ENCODE peak calls at places on chromosomes 4 and X, in seven cellular contexts. One of them, this sample, is unnamed.

GRCh38 chr4:99405433-99406115 is 29.6 kb downstream of the ADH7 start:
- DNase-seq in IMR-90: peak
- DNase-seq in H9: peak
- DNase-seq in mesendoderm: peak
- DNase-seq in H1: peak
- DNase-seq in neuronal stem cell: peak
- DNase-seq in trophoblast cell: peak
- DNase-seq in this sample: peak

GRCh38 chrX:43266487-43266886 is 389.6 kb upstream of the MAOA start:
- DNase-seq in IMR-90: no peak
- DNase-seq in H9: no peak
- DNase-seq in mesendoderm: no peak
- DNase-seq in H1: no peak
- DNase-seq in neuronal stem cell: no peak
- DNase-seq in trophoblast cell: no peak
- DNase-seq in this sample: no peak

GRCh38 chr4:61638600-61638999 is 438.5 kb downstream of the ADGRL3 start:
- DNase-seq in IMR-90: peak
- DNase-seq in H9: no peak
- DNase-seq in mesendoderm: no peak
- DNase-seq in H1: no peak
- DNase-seq in neuronal stem cell: no peak
- DNase-seq in trophoblast cell: no peak
- DNase-seq in this sample: peak

GRCh38 chrX:68989865-68990606 is 161.2 kb downstream of the EFNB1 start:
- DNase-seq in IMR-90: peak
- DNase-seq in H9: peak
- DNase-seq in mesendoderm: peak
- DNase-seq in H1: peak
- DNase-seq in neuronal stem cell: peak
- DNase-seq in trophoblast cell: peak
- DNase-seq in this sample: peak

GRCh38 chr4:13920901-13921300 is 293.4 kb upstream of the BOD1L1 start:
- DNase-seq in IMR-90: peak
- DNase-seq in H9: peak
- DNase-seq in mesendoderm: peak
- DNase-seq in H1: no peak
- DNase-seq in neuronal stem cell: no peak
- DNase-seq in trophoblast cell: peak
- DNase-seq in this sample: peak

GRCh38 chrX:68416592-68416991 is 16.7 kb downstream of the OPHN1 start:
- DNase-seq in IMR-90: no peak
- DNase-seq in H9: no peak
- DNase-seq in mesendoderm: no peak
- DNase-seq in H1: no peak
- DNase-seq in neuronal stem cell: no peak
- DNase-seq in trophoblast cell: peak
- DNase-seq in this sample: peak

GRCh38 chr4:83631066-83631465 is 95.2 kb downstream of the GPAT3 start:
- DNase-seq in IMR-90: peak
- DNase-seq in H9: no peak
- DNase-seq in mesendoderm: no peak
- DNase-seq in H1: no peak
- DNase-seq in neuronal stem cell: no peak
- DNase-seq in trophoblast cell: no peak
- DNase-seq in this sample: peak

GRCh38 chrX:31832263-31832662 is 760.4 kb upstream of the FTHL17 start:
- DNase-seq in IMR-90: no peak
- DNase-seq in H9: no peak
- DNase-seq in mesendoderm: no peak
- DNase-seq in H1: no peak
- DNase-seq in neuronal stem cell: no peak
- DNase-seq in trophoblast cell: peak
- DNase-seq in this sample: no peak

GRCh38 chrX:118254611-118255010 is 91.3 kb upstream of the WDR44 start:
- DNase-seq in IMR-90: peak
- DNase-seq in H9: peak
- DNase-seq in mesendoderm: peak
- DNase-seq in H1: peak
- DNase-seq in neuronal stem cell: peak
- DNase-seq in trophoblast cell: peak
- DNase-seq in this sample: peak

GRCh38 chr4:181897935-181898334 is 345.3 kb upstream of the TENM3 start:
- DNase-seq in IMR-90: peak
- DNase-seq in H9: no peak
- DNase-seq in mesendoderm: no peak
- DNase-seq in H1: no peak
- DNase-seq in neuronal stem cell: no peak
- DNase-seq in trophoblast cell: peak
- DNase-seq in this sample: no peak

GRCh38 chr4:37905526-37906169 is 14.8 kb downstream of the TBC1D1 start:
- DNase-seq in IMR-90: no peak
- DNase-seq in H9: no peak
- DNase-seq in mesendoderm: no peak
- DNase-seq in H1: no peak
- DNase-seq in neuronal stem cell: no peak
- DNase-seq in trophoblast cell: peak
- DNase-seq in this sample: no peak

GRCh38 chr4:37902212-37902611 is 11.3 kb downstream of the TBC1D1 start:
- DNase-seq in IMR-90: no peak
- DNase-seq in H9: no peak
- DNase-seq in mesendoderm: no peak
- DNase-seq in H1: no peak
- DNase-seq in neuronal stem cell: no peak
- DNase-seq in trophoblast cell: no peak
- DNase-seq in this sample: no peak

GRCh38 chr4:37902738-37903693 is 12.1 kb downstream of the TBC1D1 start:
- DNase-seq in IMR-90: no peak
- DNase-seq in H9: no peak
- DNase-seq in mesendoderm: no peak
- DNase-seq in H1: no peak
- DNase-seq in neuronal stem cell: no peak
- DNase-seq in trophoblast cell: peak
- DNase-seq in this sample: no peak

GRCh38 chr4:37903901-37904300 is 13.0 kb downstream of the TBC1D1 start:
- DNase-seq in IMR-90: no peak
- DNase-seq in H9: no peak
- DNase-seq in mesendoderm: no peak
- DNase-seq in H1: no peak
- DNase-seq in neuronal stem cell: no peak
- DNase-seq in trophoblast cell: no peak
- DNase-seq in this sample: no peak

DNA sequence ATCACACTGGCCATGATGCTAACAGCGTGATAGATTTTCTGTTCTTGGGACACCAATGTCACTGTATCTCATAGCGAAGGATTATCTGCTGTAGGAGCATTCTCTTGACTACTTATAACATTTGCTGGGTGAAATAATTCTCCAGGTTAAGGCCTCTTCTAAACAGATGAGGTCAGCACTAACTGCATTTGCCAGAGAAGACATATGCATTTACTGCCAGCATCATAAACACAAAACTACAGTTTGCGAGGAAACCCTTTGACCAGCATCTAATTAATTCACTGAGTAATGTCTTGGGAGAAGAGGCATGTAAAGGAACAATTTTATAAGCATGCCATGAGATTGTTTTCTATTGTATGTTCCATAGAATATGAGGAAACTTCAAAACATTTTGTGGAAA is 13.9 kb downstream of the TBC1D1 start:
- DNase-seq in IMR-90: no peak
- DNase-seq in H9: no peak
- DNase-seq in mesendoderm: no peak
- DNase-seq in H1: no peak
- DNase-seq in neuronal stem cell: no peak
- DNase-seq in trophoblast cell: no peak
- DNase-seq in this sample: no peak
- H2AK5ac ChIP-seq in IMR-90: no peak
- H2AK5ac ChIP-seq in H9: no peak
- H2AK5ac ChIP-seq in mesendoderm: no peak
- H2AK5ac ChIP-seq in H1: no peak
- H2AK5ac ChIP-seq in neuronal stem cell: no peak
- H2AK5ac ChIP-seq in trophoblast cell: no peak
- H2AK5ac ChIP-seq in this sample: no peak

GRCh38 chr4:73919691-73920090 is 50.5 kb downstream of the CXCL1 start:
- DNase-seq in IMR-90: peak
- DNase-seq in H9: no peak
- DNase-seq in mesendoderm: no peak
- DNase-seq in H1: no peak
- DNase-seq in neuronal stem cell: no peak
- DNase-seq in trophoblast cell: no peak
- DNase-seq in this sample: no peak

GRCh38 chr4:73914071-73914470 is 44.9 kb downstream of the CXCL1 start:
- DNase-seq in IMR-90: no peak
- DNase-seq in H9: no peak
- DNase-seq in mesendoderm: no peak
- DNase-seq in H1: no peak
- DNase-seq in neuronal stem cell: no peak
- DNase-seq in trophoblast cell: no peak
- DNase-seq in this sample: no peak

GRCh38 chr4:73918058-73918457 is 48.9 kb downstream of the CXCL1 start:
- DNase-seq in IMR-90: no peak
- DNase-seq in H9: no peak
- DNase-seq in mesendoderm: no peak
- DNase-seq in H1: no peak
- DNase-seq in neuronal stem cell: no peak
- DNase-seq in trophoblast cell: no peak
- DNase-seq in this sample: no peak

GRCh38 chr4:73916172-73916925 is 47.2 kb downstream of the CXCL1 start:
- DNase-seq in IMR-90: no peak
- DNase-seq in H9: no peak
- DNase-seq in mesendoderm: no peak
- DNase-seq in H1: no peak
- DNase-seq in neuronal stem cell: no peak
- DNase-seq in trophoblast cell: no peak
- DNase-seq in this sample: no peak

DNA sequence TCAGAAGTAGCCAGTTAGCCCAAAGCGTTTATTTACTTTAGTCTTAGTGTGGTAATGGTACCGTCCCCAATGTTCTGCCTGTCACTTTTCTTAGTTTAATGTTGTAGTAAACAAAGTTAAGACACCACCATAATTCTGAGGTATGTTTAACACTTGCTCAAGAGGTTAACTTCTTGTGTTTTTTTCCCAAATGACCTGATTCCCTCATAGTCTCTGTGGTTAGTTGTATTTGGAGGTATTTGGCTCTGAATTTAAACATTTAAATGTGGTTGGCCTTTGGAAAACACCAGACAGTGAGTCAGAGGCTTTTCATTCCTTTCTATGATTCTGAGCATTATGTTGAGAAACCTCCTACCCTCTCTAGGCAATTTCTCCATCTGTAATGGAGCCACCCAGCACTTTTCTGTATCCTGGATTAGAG is 47.9 kb downstream of the CXCL1 start:
- DNase-seq in IMR-90: peak
- DNase-seq in H9: no peak
- DNase-seq in mesendoderm: no peak
- DNase-seq in H1: no peak
- DNase-seq in neuronal stem cell: no peak
- DNase-seq in trophoblast cell: peak
- DNase-seq in this sample: peak
- H2AK5ac ChIP-seq in IMR-90: no peak
- H2AK5ac ChIP-seq in H9: no peak
- H2AK5ac ChIP-seq in mesendoderm: no peak
- H2AK5ac ChIP-seq in H1: no peak
- H2AK5ac ChIP-seq in neuronal stem cell: no peak
- H2AK5ac ChIP-seq in trophoblast cell: no peak
- H2AK5ac ChIP-seq in this sample: no peak

DNA sequence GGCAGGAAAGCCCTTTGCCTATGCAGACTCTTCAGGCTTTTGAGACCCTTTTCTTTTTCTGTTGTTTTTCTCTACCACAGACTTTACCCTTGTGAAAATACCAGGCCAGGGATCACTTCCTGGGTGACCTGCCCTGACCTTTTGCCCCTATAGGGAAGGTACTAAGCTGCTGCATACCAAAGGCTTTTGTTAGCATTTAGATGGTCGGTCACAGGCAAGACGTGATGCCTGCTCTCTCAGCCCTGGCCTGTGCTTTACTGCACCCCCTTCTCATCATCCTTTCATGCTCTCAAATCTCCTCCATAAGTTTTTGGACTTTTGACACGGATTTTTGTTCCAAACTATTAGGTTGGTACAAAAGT is 98.2 kb downstream of the ARHGAP10 start:
- DNase-seq in IMR-90: no peak
- DNase-seq in H9: no peak
- DNase-seq in mesendoderm: no peak
- DNase-seq in H1: no peak
- DNase-seq in neuronal stem cell: no peak
- DNase-seq in trophoblast cell: peak
- DNase-seq in this sample: no peak
- H2AK5ac ChIP-seq in IMR-90: peak
- H2AK5ac ChIP-seq in H9: no peak
- H2AK5ac ChIP-seq in mesendoderm: no peak
- H2AK5ac ChIP-seq in H1: no peak
- H2AK5ac ChIP-seq in neuronal stem cell: no peak
- H2AK5ac ChIP-seq in trophoblast cell: no peak
- H2AK5ac ChIP-seq in this sample: peak

GRCh38 chr4:82090717-82091116 is 283.1 kb downstream of the HNRNPD start:
- DNase-seq in IMR-90: no peak
- DNase-seq in H9: no peak
- DNase-seq in mesendoderm: no peak
- DNase-seq in H1: no peak
- DNase-seq in neuronal stem cell: no peak
- DNase-seq in trophoblast cell: peak
- DNase-seq in this sample: no peak
- H2AK5ac ChIP-seq in IMR-90: no peak
- H2AK5ac ChIP-seq in H9: no peak
- H2AK5ac ChIP-seq in mesendoderm: no peak
- H2AK5ac ChIP-seq in H1: no peak
- H2AK5ac ChIP-seq in neuronal stem cell: no peak
- H2AK5ac ChIP-seq in trophoblast cell: no peak
- H2AK5ac ChIP-seq in this sample: no peak

DNA sequence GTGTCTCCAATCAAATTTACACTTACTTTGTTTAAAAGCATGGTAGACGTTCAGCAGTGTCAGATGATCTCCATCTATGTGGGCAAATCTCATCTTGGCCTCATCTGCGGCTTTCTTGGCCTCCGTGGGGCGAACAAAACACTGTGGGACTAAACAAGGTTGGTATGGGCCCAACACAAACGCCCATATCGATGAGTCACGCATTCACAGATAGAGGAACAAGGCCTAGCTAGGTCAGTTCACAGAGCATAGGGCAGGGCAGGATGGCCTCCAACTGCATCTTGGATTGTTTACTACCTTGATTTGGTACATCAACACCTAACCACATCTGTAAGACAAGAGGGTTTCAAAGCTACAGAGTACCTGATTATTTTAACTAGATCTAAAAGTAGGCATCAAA is 47.3 kb downstream of the DHX15 start:
- DNase-seq in IMR-90: no peak
- DNase-seq in H9: no peak
- DNase-seq in mesendoderm: peak
- DNase-seq in H1: no peak
- DNase-seq in neuronal stem cell: no peak
- DNase-seq in trophoblast cell: no peak
- DNase-seq in this sample: no peak
- H2AK5ac ChIP-seq in IMR-90: no peak
- H2AK5ac ChIP-seq in H9: no peak
- H2AK5ac ChIP-seq in mesendoderm: no peak
- H2AK5ac ChIP-seq in H1: no peak
- H2AK5ac ChIP-seq in neuronal stem cell: no peak
- H2AK5ac ChIP-seq in trophoblast cell: no peak
- H2AK5ac ChIP-seq in this sample: no peak

GRCh38 chr4:9938933-9939332 is 82.4 kb downstream of the SLC2A9 start:
- DNase-seq in IMR-90: no peak
- DNase-seq in H9: peak
- DNase-seq in mesendoderm: no peak
- DNase-seq in H1: no peak
- DNase-seq in neuronal stem cell: no peak
- DNase-seq in trophoblast cell: no peak
- DNase-seq in this sample: no peak
- H2AK5ac ChIP-seq in IMR-90: no peak
- H2AK5ac ChIP-seq in H9: no peak
- H2AK5ac ChIP-seq in mesendoderm: no peak
- H2AK5ac ChIP-seq in H1: no peak
- H2AK5ac ChIP-seq in neuronal stem cell: no peak
- H2AK5ac ChIP-seq in trophoblast cell: no peak
- H2AK5ac ChIP-seq in this sample: no peak